ENCODE peak calls at places on chromosomes 13 and 19, in five cellular contexts. K is naive thymus-derived CD4-positive, alpha-beta T cell; G is HAP-1; U is A673; D is CD4-positive, alpha-beta T cell. H is an unnamed sample.

GRCh38 chr19:46717034-46717715 is at the start of gene PRKD2:
- DNase-seq in U (peak; percentile 86), K (peak; percentile 82), G (peak; percentile 70), D (peak; percentile 81), H (peak; percentile 81)

GRCh38 chr13:48731957-48732569 is 78.3 kb downstream of the CYSLTR2 start:
- DNase-seq in K (peak; percentile 25), D (peak; percentile 53), U (peak; percentile 67), G (peak; percentile 31), H (peak; percentile 54)

GRCh38 chr13:105462098-105462497 is 1073.4 kb downstream of the EFNB2 start:
- DNase-seq in K (no peak), G (no peak), D (no peak), U (no peak), H (no peak)

GRCh38 chr13:106709509-106709908 is 141.6 kb upstream of the ARGLU1 start:
- DNase-seq in G (no peak), U (no peak), K (no peak), D (no peak), H (no peak)

GRCh38 chr19:5091576-5092215 is 122.8 kb downstream of the KDM4B start:
- DNase-seq in D (no peak), U (no peak), G (no peak), K (no peak), H (no peak)

GRCh38 chr13:58869566-58869965 is 1238.0 kb downstream of the PCDH17 start:
- DNase-seq in D (no peak), G (peak; percentile 10), U (no peak), K (no peak), H (no peak)

GRCh38 chr13:49499889-49500660 is 4.3 kb downstream of the PHF11 start:
- DNase-seq in D (no peak), U (no peak), K (no peak), G (no peak), H (no peak)

GRCh38 chr13:46665630-46666482 is 112.9 kb downstream of the LRCH1 start:
- DNase-seq in G (no peak), D (no peak), K (no peak), U (peak; percentile 66), H (no peak)

GRCh38 chr19:46416077-46416709 is 2.8 kb upstream of the CCDC8 start:
- DNase-seq in G (peak; percentile 92), U (peak; percentile 94), K (no peak), D (no peak), H (no peak)

GRCh38 chr13:33349996-33350826 is 64.7 kb upstream of the STARD13 start:
- DNase-seq in K (no peak), U (peak; percentile 45), G (no peak), D (no peak), H (no peak)

GRCh38 chr13:107124129-107124718 is 556.3 kb upstream of the ARGLU1 start:
- DNase-seq in U (peak; percentile 22), K (no peak), D (no peak), G (peak; percentile 13), H (no peak)

GRCh38 chr19:37763488-37763887 is 15.9 kb downstream of the ZNF573 start:
- DNase-seq in K (no peak), U (no peak), G (no peak), D (no peak), H (no peak)

GRCh38 chr19:44753932-44754742 is 5.6 kb downstream of the BCL3 start:
- DNase-seq in G (peak; percentile 68), D (peak; percentile 38), U (peak; percentile 50), K (peak; percentile 51), H (no peak)

GRCh38 chr13:79658333-79658975 is 177.5 kb downstream of the NDFIP2 start:
- DNase-seq in U (no peak), G (no peak), K (no peak), D (no peak), H (no peak)

GRCh38 chr19:49776371-49776764 is 9.6 kb downstream of the AP2A1 start:
- DNase-seq in U (no peak), D (no peak), G (no peak), K (no peak), H (no peak)

GRCh38 chr19:55642153-55643002 is 1.1 kb upstream of the ZNF581 start:
- DNase-seq in U (peak; percentile 42), K (peak; percentile 47), D (no peak), G (no peak), H (no peak)

GRCh38 chr19:46390866-46391265 is 22.5 kb downstream of the CCDC8 start:
- DNase-seq in G (no peak), D (no peak), U (no peak), K (no peak), H (no peak)

GRCh38 chr13:112963641-112964040 is 5.4 kb upstream of the MCF2L start:
- DNase-seq in U (no peak), K (no peak), G (no peak), D (no peak), H (no peak)

GRCh38 chr19:511101-511841 is 4.0 kb downstream of the TPGS1 start:
- DNase-seq in U (peak; percentile 84), G (no peak), D (peak; percentile 84), K (peak; percentile 95), H (peak; percentile 81)

GRCh38 chr13:52903320-52903719 is 54.9 kb upstream of the PCDH8 start:
- DNase-seq in G (peak; percentile 82), U (no peak), K (no peak), D (no peak), H (no peak)

GRCh38 chr19:28960986-28961705 is 251.8 kb downstream of the UQCRFS1 start:
- DNase-seq in U (no peak), D (no peak), G (no peak), K (no peak), H (no peak)

GRCh38 chr19:33388817-33389573 is 15.5 kb downstream of the CEBPG start:
- DNase-seq in K (no peak), G (no peak), U (no peak), D (no peak), H (no peak)

GRCh38 chr19:49588370-49589122 is 2.4 kb upstream of the PRR12 start:
- DNase-seq in D (no peak), K (peak; percentile 70), G (no peak), U (no peak), H (no peak)

GRCh38 chr13:80297094-80297493 is 43.8 kb downstream of the SPRY2 start:
- DNase-seq in D (no peak), U (no peak), K (no peak), G (peak; percentile 83), H (no peak)

GRCh38 chr13:32537580-32538233 is 888 bp downstream of the N4BP2L2 start:
- DNase-seq in K (no peak), D (peak; percentile 10), U (peak; percentile 44), G (no peak), H (peak; percentile 20)

GRCh38 chr19:54481326-54481930 is 8.3 kb upstream of the CDC42EP5 start:
- DNase-seq in K (peak; percentile 20), D (no peak), G (peak; percentile 45), U (peak; percentile 78), H (peak; percentile 34)

GRCh38 chr13:74133657-74134201 is 475 bp downstream of the KLF12 start:
- DNase-seq in K (peak; percentile 97), D (peak; percentile 79), U (peak; percentile 95), G (peak; percentile 68), H (peak; percentile 84)

GRCh38 chr19:17404015-17404414 is 1.4 kb downstream of the BST2 start:
- DNase-seq in K (no peak), U (no peak), G (peak; percentile 34), D (no peak), H (no peak)

GRCh38 chr19:1336079-1336684 is 47.5 kb upstream of the NDUFS7 start:
- DNase-seq in D (no peak), U (no peak), G (no peak), K (no peak), H (no peak)

GRCh38 chr13:99374994-99375805 is 68.0 kb upstream of the GPR183 start:
- DNase-seq in D (peak; percentile 64), G (no peak), U (no peak), K (peak; percentile 87), H (no peak)

GRCh38 chr13:33274264-33274663 is 11.3 kb downstream of the STARD13 start:
- DNase-seq in G (no peak), U (no peak), K (no peak), D (no peak), H (no peak)

GRCh38 chr19:14091885-14092462 is 1.4 kb upstream of the SAMD1 start:
- DNase-seq in D (no peak), G (no peak), K (peak; percentile 62), U (peak; percentile 50), H (no peak)

GRCh38 chr13:65914707-65915106 is 1315.4 kb downstream of the PCDH9 start:
- DNase-seq in U (no peak), K (no peak), G (no peak), D (no peak), H (no peak)

GRCh38 chr13:44870456-44870929 is 118.8 kb downstream of the NUFIP1 start:
- DNase-seq in K (no peak), G (no peak), U (no peak), D (no peak), H (no peak)

GRCh38 chr13:35953537-35954206 is 177.5 kb downstream of the DCLK1 start:
- DNase-seq in G (peak; percentile 98), U (peak; percentile 87), K (no peak), D (no peak), H (no peak)

GRCh38 chr19:40519352-40520322 is 52.8 kb downstream of the SPTBN4 start:
- DNase-seq in G (no peak), D (no peak), K (no peak), U (peak; percentile 59), H (no peak)

GRCh38 chr19:43934055-43934984 is 762 bp downstream of the ZNF45 start:
- DNase-seq in U (peak; percentile 6), G (no peak), D (no peak), K (no peak), H (no peak)

GRCh38 chr19:52554216-52554971 is 15.7 kb upstream of the ZNF701 start:
- DNase-seq in U (no peak), D (no peak), G (no peak), K (no peak), H (no peak)
- H3K9me3 ChIP-seq in U (peaks cover 46% of the 10 kb centered on the region), D (peaks cover 88% of the 10 kb centered on the region), G (peaks cover 9% of the 10 kb centered on the region), K (peaks cover 31% of the 10 kb centered on the region), H (peaks cover 65% of the 10 kb centered on the region)

GRCh38 chr19:57708641-57709354 is at the start of gene ZNF154:
- DNase-seq in G (no peak), U (peak; percentile 50), D (peak; percentile 10), K (peak; percentile 44), H (no peak)
- H3K9me3 ChIP-seq in G (no peaks in the 10 kb centered on the region), U (peaks cover 35% of the 10 kb centered on the region), D (peaks cover 77% of the 10 kb centered on the region), K (peaks cover 12% of the 10 kb centered on the region), H (peaks cover 23% of the 10 kb centered on the region)

DNA sequence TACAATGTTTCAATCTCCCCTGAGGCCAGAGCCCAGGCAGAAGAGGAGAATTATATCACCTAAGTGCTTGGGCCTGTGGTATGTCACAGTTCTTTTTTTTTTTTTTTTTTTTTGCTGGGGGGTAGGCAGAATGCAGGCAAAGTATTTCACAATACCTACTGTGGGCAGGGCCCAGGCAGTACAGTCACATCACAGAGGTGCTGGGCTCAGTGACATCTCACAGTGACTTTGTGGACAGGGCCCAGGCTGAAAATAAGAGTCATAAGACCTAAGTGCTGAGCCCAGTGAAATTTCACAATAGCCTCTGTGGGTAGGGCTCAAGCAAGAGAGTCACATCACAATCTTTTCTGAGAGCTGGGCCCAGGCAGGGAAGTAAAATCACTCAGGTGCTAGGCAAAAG is 15.9 kb upstream of the ZNF208 start:
- DNase-seq in D (no peak), K (no peak), U (no peak), G (no peak), H (no peak)
- H3K9me3 ChIP-seq in D (no peaks in the 10 kb centered on the region), K (no peaks in the 10 kb centered on the region), U (peaks cover 15% of the 10 kb centered on the region), G (peaks cover 2% of the 10 kb centered on the region), H (no peaks in the 10 kb centered on the region)

GRCh38 chr19:8866344-8866743 is 34.2 kb downstream of the MBD3L1 start:
- DNase-seq in K (no peak), D (no peak), G (no peak), U (no peak), H (no peak)
- H3K9me3 ChIP-seq in K (no peaks in the 10 kb centered on the region), D (no peaks in the 10 kb centered on the region), G (no peaks in the 10 kb centered on the region), U (no peaks in the 10 kb centered on the region), H (no peaks in the 10 kb centered on the region)

GRCh38 chr13:25044071-25044470 is 51.9 kb upstream of the PABPC3 start:
- DNase-seq in U (no peak), K (no peak), G (no peak), D (no peak), H (no peak)
- H3K9me3 ChIP-seq in U (no peaks in the 10 kb centered on the region), K (no peaks in the 10 kb centered on the region), G (no peaks in the 10 kb centered on the region), D (no peaks in the 10 kb centered on the region), H (no peaks in the 10 kb centered on the region)

H was measured in T-helper 17 cell.